ENCODE peak calls at places on chromosomes 2 and 18, in eight cellular contexts. One of them, this sample, is unnamed.

GRCh38 chr2:101516833-101517690 is 42.1 kb upstream of the RFX8 start:
- DNase-seq in GM23338: no peak
- DNase-seq in A673: peak
- DNase-seq in endothelial cell of umbilical vein: peak
- DNase-seq in fibroblast of lung: peak
- DNase-seq in HepG2: peak
- DNase-seq in neural progenitor cell: no peak
- DNase-seq in K562: no peak
- DNase-seq in this sample: no peak

GRCh38 chr2:190110699-190111098 is 48.2 kb upstream of the MSTN start:
- DNase-seq in GM23338: no peak
- DNase-seq in A673: no peak
- DNase-seq in endothelial cell of umbilical vein: no peak
- DNase-seq in fibroblast of lung: no peak
- DNase-seq in HepG2: no peak
- DNase-seq in neural progenitor cell: no peak
- DNase-seq in K562: no peak
- DNase-seq in this sample: no peak

GRCh38 chr2:128215897-128216645 is 102.6 kb downstream of the HS6ST1 start:
- DNase-seq in GM23338: no peak
- DNase-seq in A673: no peak
- DNase-seq in endothelial cell of umbilical vein: no peak
- DNase-seq in fibroblast of lung: peak
- DNase-seq in HepG2: no peak
- DNase-seq in neural progenitor cell: no peak
- DNase-seq in K562: no peak
- DNase-seq in this sample: no peak

GRCh38 chr2:54708584-54709340 is 14.7 kb upstream of the EML6 start:
- DNase-seq in GM23338: peak
- DNase-seq in A673: no peak
- DNase-seq in endothelial cell of umbilical vein: peak
- DNase-seq in fibroblast of lung: peak
- DNase-seq in HepG2: no peak
- DNase-seq in neural progenitor cell: peak
- DNase-seq in K562: no peak
- DNase-seq in this sample: peak

GRCh38 chr2:156589381-156590079 is 153.4 kb downstream of the GPD2 start:
- DNase-seq in GM23338: peak
- DNase-seq in A673: peak
- DNase-seq in endothelial cell of umbilical vein: peak
- DNase-seq in fibroblast of lung: peak
- DNase-seq in HepG2: peak
- DNase-seq in neural progenitor cell: peak
- DNase-seq in K562: no peak
- DNase-seq in this sample: peak

GRCh38 chr2:54955674-54956391 is 94.4 kb downstream of the RTN4 start:
- DNase-seq in GM23338: no peak
- DNase-seq in A673: no peak
- DNase-seq in endothelial cell of umbilical vein: no peak
- DNase-seq in fibroblast of lung: no peak
- DNase-seq in HepG2: peak
- DNase-seq in neural progenitor cell: no peak
- DNase-seq in K562: peak
- DNase-seq in this sample: no peak

GRCh38 chr18:49059028-49059670 is 108.4 kb upstream of the SMAD7 start:
- DNase-seq in GM23338: peak
- DNase-seq in A673: no peak
- DNase-seq in endothelial cell of umbilical vein: no peak
- DNase-seq in fibroblast of lung: no peak
- DNase-seq in HepG2: peak
- DNase-seq in neural progenitor cell: peak
- DNase-seq in K562: no peak
- DNase-seq in this sample: no peak

GRCh38 chr2:225670111-225670974 is 270.8 kb downstream of the NYAP2 start:
- DNase-seq in GM23338: peak
- DNase-seq in A673: peak
- DNase-seq in endothelial cell of umbilical vein: peak
- DNase-seq in fibroblast of lung: peak
- DNase-seq in HepG2: peak
- DNase-seq in neural progenitor cell: peak
- DNase-seq in K562: no peak
- DNase-seq in this sample: peak

GRCh38 chr18:13220326-13220991 is 1.9 kb downstream of the LDLRAD4 start:
- DNase-seq in GM23338: no peak
- DNase-seq in A673: no peak
- DNase-seq in endothelial cell of umbilical vein: no peak
- DNase-seq in fibroblast of lung: peak
- DNase-seq in HepG2: no peak
- DNase-seq in neural progenitor cell: no peak
- DNase-seq in K562: no peak
- DNase-seq in this sample: peak

GRCh38 chr18:13221821-13222220 is 3.3 kb downstream of the LDLRAD4 start:
- DNase-seq in GM23338: no peak
- DNase-seq in A673: peak
- DNase-seq in endothelial cell of umbilical vein: no peak
- DNase-seq in fibroblast of lung: peak
- DNase-seq in HepG2: no peak
- DNase-seq in neural progenitor cell: no peak
- DNase-seq in K562: no peak
- DNase-seq in this sample: peak

GRCh38 chr18:13225261-13225660 is 6.7 kb downstream of the LDLRAD4 start:
- DNase-seq in GM23338: no peak
- DNase-seq in A673: no peak
- DNase-seq in endothelial cell of umbilical vein: no peak
- DNase-seq in fibroblast of lung: no peak
- DNase-seq in HepG2: no peak
- DNase-seq in neural progenitor cell: no peak
- DNase-seq in K562: no peak
- DNase-seq in this sample: no peak

GRCh38 chr18:13223341-13224148 is 5.0 kb downstream of the LDLRAD4 start:
- DNase-seq in GM23338: no peak
- DNase-seq in A673: no peak
- DNase-seq in endothelial cell of umbilical vein: no peak
- DNase-seq in fibroblast of lung: no peak
- DNase-seq in HepG2: no peak
- DNase-seq in neural progenitor cell: peak
- DNase-seq in K562: no peak
- DNase-seq in this sample: no peak

GRCh38 chr18:13222371-13223281 is 4.1 kb downstream of the LDLRAD4 start:
- DNase-seq in GM23338: no peak
- DNase-seq in A673: peak
- DNase-seq in endothelial cell of umbilical vein: no peak
- DNase-seq in fibroblast of lung: peak
- DNase-seq in HepG2: peak
- DNase-seq in neural progenitor cell: no peak
- DNase-seq in K562: no peak
- DNase-seq in this sample: peak
- TF ChIP-seq EZH2 in GM23338: no peak
- TF ChIP-seq EZH2 in A673: no peak
- TF ChIP-seq EZH2 in endothelial cell of umbilical vein: peak
- TF ChIP-seq EZH2 in fibroblast of lung: no peak
- TF ChIP-seq EZH2 in HepG2: no peak
- TF ChIP-seq EZH2 in neural progenitor cell: no peak
- TF ChIP-seq EZH2 in K562: no peak
- TF ChIP-seq EZH2 in this sample: no peak

GRCh38 chr2:224171226-224171625 is 132.1 kb upstream of the SERPINE2 start:
- DNase-seq in GM23338: no peak
- DNase-seq in A673: no peak
- DNase-seq in endothelial cell of umbilical vein: no peak
- DNase-seq in fibroblast of lung: no peak
- DNase-seq in HepG2: no peak
- DNase-seq in neural progenitor cell: no peak
- DNase-seq in K562: no peak
- DNase-seq in this sample: no peak

GRCh38 chr2:224173210-224173609 is 134.1 kb upstream of the SERPINE2 start:
- DNase-seq in GM23338: no peak
- DNase-seq in A673: peak
- DNase-seq in endothelial cell of umbilical vein: peak
- DNase-seq in fibroblast of lung: no peak
- DNase-seq in HepG2: no peak
- DNase-seq in neural progenitor cell: no peak
- DNase-seq in K562: no peak
- DNase-seq in this sample: no peak

GRCh38 chr2:224175010-224175409 is 135.9 kb upstream of the SERPINE2 start:
- DNase-seq in GM23338: no peak
- DNase-seq in A673: no peak
- DNase-seq in endothelial cell of umbilical vein: no peak
- DNase-seq in fibroblast of lung: no peak
- DNase-seq in HepG2: no peak
- DNase-seq in neural progenitor cell: no peak
- DNase-seq in K562: peak
- DNase-seq in this sample: no peak

GRCh38 chr2:224175538-224175937 is 136.5 kb upstream of the SERPINE2 start:
- DNase-seq in GM23338: no peak
- DNase-seq in A673: no peak
- DNase-seq in endothelial cell of umbilical vein: no peak
- DNase-seq in fibroblast of lung: no peak
- DNase-seq in HepG2: no peak
- DNase-seq in neural progenitor cell: no peak
- DNase-seq in K562: no peak
- DNase-seq in this sample: no peak

DNA sequence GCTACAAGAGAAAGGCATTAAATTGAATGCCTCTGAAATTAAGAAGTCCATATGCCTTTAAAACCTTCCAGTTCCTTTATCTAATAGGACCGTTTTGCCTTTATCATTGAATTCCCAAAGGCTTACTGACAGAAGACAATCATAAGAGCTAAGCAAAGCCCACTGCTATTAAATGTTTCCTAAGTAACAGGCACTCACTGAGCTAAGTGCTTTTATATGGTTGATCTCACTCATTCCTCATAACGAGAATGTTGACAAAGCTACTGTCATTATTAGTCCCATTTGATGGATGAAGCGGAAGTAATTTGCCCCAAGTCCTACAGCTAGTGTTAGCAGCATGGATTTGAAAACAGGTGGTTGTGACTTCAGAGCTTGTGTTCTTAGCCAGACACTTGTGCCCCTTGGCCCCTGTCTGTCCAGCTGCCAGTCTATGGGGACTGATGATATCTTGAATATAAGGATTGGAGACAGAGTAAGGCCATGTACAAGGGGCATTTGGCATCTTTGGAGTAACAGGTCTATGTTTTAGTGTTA is 134.9 kb upstream of the SERPINE2 start:
- DNase-seq in GM23338: no peak
- DNase-seq in A673: peak
- DNase-seq in endothelial cell of umbilical vein: no peak
- DNase-seq in fibroblast of lung: no peak
- DNase-seq in HepG2: no peak
- DNase-seq in neural progenitor cell: peak
- DNase-seq in K562: no peak
- DNase-seq in this sample: no peak
- TF ChIP-seq EZH2 in GM23338: no peak
- TF ChIP-seq EZH2 in A673: no peak
- TF ChIP-seq EZH2 in endothelial cell of umbilical vein: no peak
- TF ChIP-seq EZH2 in fibroblast of lung: no peak
- TF ChIP-seq EZH2 in HepG2: no peak
- TF ChIP-seq EZH2 in neural progenitor cell: no peak
- TF ChIP-seq EZH2 in K562: no peak
- TF ChIP-seq EZH2 in this sample: no peak

GRCh38 chr2:16511041-16511440 is 154.6 kb downstream of the CYRIA start:
- DNase-seq in GM23338: no peak
- DNase-seq in A673: no peak
- DNase-seq in endothelial cell of umbilical vein: no peak
- DNase-seq in fibroblast of lung: no peak
- DNase-seq in HepG2: no peak
- DNase-seq in neural progenitor cell: no peak
- DNase-seq in K562: no peak
- DNase-seq in this sample: no peak

GRCh38 chr2:16507655-16508054 is 158.0 kb downstream of the CYRIA start:
- DNase-seq in GM23338: peak
- DNase-seq in A673: no peak
- DNase-seq in endothelial cell of umbilical vein: no peak
- DNase-seq in fibroblast of lung: no peak
- DNase-seq in HepG2: no peak
- DNase-seq in neural progenitor cell: peak
- DNase-seq in K562: no peak
- DNase-seq in this sample: peak

GRCh38 chr2:16509042-16509441 is 156.6 kb downstream of the CYRIA start:
- DNase-seq in GM23338: no peak
- DNase-seq in A673: no peak
- DNase-seq in endothelial cell of umbilical vein: no peak
- DNase-seq in fibroblast of lung: no peak
- DNase-seq in HepG2: no peak
- DNase-seq in neural progenitor cell: no peak
- DNase-seq in K562: no peak
- DNase-seq in this sample: no peak

GRCh38 chr2:16506366-16506765 is 159.3 kb downstream of the CYRIA start:
- DNase-seq in GM23338: no peak
- DNase-seq in A673: no peak
- DNase-seq in endothelial cell of umbilical vein: no peak
- DNase-seq in fibroblast of lung: no peak
- DNase-seq in HepG2: no peak
- DNase-seq in neural progenitor cell: no peak
- DNase-seq in K562: no peak
- DNase-seq in this sample: peak

DNA sequence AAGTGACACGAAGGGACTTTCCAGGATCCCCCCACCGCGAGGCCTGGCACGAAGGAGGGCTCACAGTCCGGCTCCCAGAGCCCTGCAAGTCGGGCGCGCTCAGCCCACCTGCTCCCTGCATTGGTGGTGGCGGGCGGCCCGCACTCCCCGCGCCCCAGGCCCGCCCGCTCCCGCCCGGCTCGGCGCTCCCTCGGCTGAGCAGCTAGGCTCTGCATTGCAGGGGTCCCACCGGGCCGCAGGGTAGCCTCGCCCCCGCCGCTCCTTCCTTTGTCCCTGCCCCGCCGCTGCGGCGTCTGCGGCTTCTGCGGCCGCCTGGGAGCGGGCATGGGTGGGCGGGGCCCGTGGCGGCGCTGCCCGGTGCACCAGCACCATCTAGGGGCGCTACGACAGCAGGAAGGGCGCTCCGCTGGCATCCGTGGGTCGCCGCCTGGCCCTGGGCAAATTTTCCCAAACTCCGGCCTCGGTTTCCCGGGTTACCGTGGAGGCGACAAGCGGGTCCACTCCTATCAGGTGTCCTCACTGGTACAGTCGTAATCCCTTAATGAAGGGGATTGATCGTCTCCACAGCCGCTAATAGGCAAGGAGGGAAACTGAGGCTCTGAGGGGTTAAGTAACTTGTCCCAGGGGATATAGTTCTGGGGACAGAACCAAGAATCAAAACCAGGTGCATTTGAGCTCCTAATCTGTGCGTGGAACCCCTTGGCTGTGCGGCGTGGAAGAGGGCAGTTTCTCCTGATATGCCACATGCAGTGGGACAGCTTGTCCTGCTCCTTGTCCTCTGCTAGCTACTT is 157.4 kb downstream of the CYRIA start:
- DNase-seq in GM23338: peak
- DNase-seq in A673: peak
- DNase-seq in endothelial cell of umbilical vein: peak
- DNase-seq in fibroblast of lung: peak
- DNase-seq in HepG2: peak
- DNase-seq in neural progenitor cell: peak
- DNase-seq in K562: peak
- DNase-seq in this sample: peak
- TF ChIP-seq EZH2 in GM23338: no peak
- TF ChIP-seq EZH2 in A673: no peak
- TF ChIP-seq EZH2 in endothelial cell of umbilical vein: no peak
- TF ChIP-seq EZH2 in fibroblast of lung: no peak
- TF ChIP-seq EZH2 in HepG2: no peak
- TF ChIP-seq EZH2 in neural progenitor cell: no peak
- TF ChIP-seq EZH2 in K562: no peak
- TF ChIP-seq EZH2 in this sample: no peak

GRCh38 chr2:64325852-64326577 is 127.9 kb upstream of the LGALSL start:
- DNase-seq in GM23338: no peak
- DNase-seq in A673: no peak
- DNase-seq in endothelial cell of umbilical vein: no peak
- DNase-seq in fibroblast of lung: no peak
- DNase-seq in HepG2: no peak
- DNase-seq in neural progenitor cell: no peak
- DNase-seq in K562: no peak
- DNase-seq in this sample: no peak

GRCh38 chr2:64327129-64327509 is 126.8 kb upstream of the LGALSL start:
- DNase-seq in GM23338: no peak
- DNase-seq in A673: no peak
- DNase-seq in endothelial cell of umbilical vein: no peak
- DNase-seq in fibroblast of lung: no peak
- DNase-seq in HepG2: no peak
- DNase-seq in neural progenitor cell: no peak
- DNase-seq in K562: no peak
- DNase-seq in this sample: no peak

GRCh38 chr2:64328415-64328722 is 125.6 kb upstream of the LGALSL start:
- DNase-seq in GM23338: no peak
- DNase-seq in A673: no peak
- DNase-seq in endothelial cell of umbilical vein: no peak
- DNase-seq in fibroblast of lung: no peak
- DNase-seq in HepG2: no peak
- DNase-seq in neural progenitor cell: no peak
- DNase-seq in K562: no peak
- DNase-seq in this sample: no peak

GRCh38 chr2:64326578-64327050 is 127.3 kb upstream of the LGALSL start:
- DNase-seq in GM23338: no peak
- DNase-seq in A673: no peak
- DNase-seq in endothelial cell of umbilical vein: no peak
- DNase-seq in fibroblast of lung: no peak
- DNase-seq in HepG2: no peak
- DNase-seq in neural progenitor cell: no peak
- DNase-seq in K562: no peak
- DNase-seq in this sample: no peak

GRCh38 chr2:64327510-64328414 is 126.2 kb upstream of the LGALSL start:
- DNase-seq in GM23338: peak
- DNase-seq in A673: peak
- DNase-seq in endothelial cell of umbilical vein: peak
- DNase-seq in fibroblast of lung: peak
- DNase-seq in HepG2: no peak
- DNase-seq in neural progenitor cell: peak
- DNase-seq in K562: no peak
- DNase-seq in this sample: peak
- TF ChIP-seq EZH2 in GM23338: no peak
- TF ChIP-seq EZH2 in A673: no peak
- TF ChIP-seq EZH2 in endothelial cell of umbilical vein: no peak
- TF ChIP-seq EZH2 in fibroblast of lung: no peak
- TF ChIP-seq EZH2 in HepG2: no peak
- TF ChIP-seq EZH2 in neural progenitor cell: no peak
- TF ChIP-seq EZH2 in K562: no peak
- TF ChIP-seq EZH2 in this sample: no peak